ENCODE peak calls at places on chromosome 22, in ten cellular contexts. F is left cardiac atrium; A is aorta; R is H7; T is D341Med; I is A172; H is cardiac septum; M is ureter; J is AG08395; E is activated CD4-positive, alpha-beta T cell treated with anti-CD3 and anti-CD28 coated beads, Interleukin-2, amount 10 ng/mL, durations not matched to agents 7 days and 5 days. G is an unnamed sample.

GRCh38 chr22:46008291-46008690 is 31.3 kb upstream of the WNT7B start:
- DNase-seq in F (no peak), A (no peak), R (no peak), T (no peak), I (peak), H (no peak), M (peak), J (no peak), E (no peak), G (no peak)

GRCh38 chr22:20904008-20904979 is 12.9 kb upstream of the CRKL start:
- DNase-seq in F (no peak), A (no peak), R (no peak), T (no peak), I (peak), H (no peak), M (no peak), J (peak), E (no peak), G (no peak)

GRCh38 chr22:37282385-37282677 is at the start of gene CYTH4:
- DNase-seq in F (peak), A (peak), R (peak), T (no peak), I (no peak), H (peak), M (peak), J (no peak), E (peak), G (no peak)

GRCh38 chr22:38921126-38921525 is 36.3 kb upstream of the APOBEC3A start:
- DNase-seq in F (no peak), A (no peak), R (no peak), T (no peak), I (no peak), H (no peak), M (peak), J (no peak), E (no peak), G (no peak)

GRCh38 chr22:24730864-24731263 is 43.7 kb downstream of the PIWIL3 start:
- DNase-seq in F (no peak), A (no peak), R (no peak), T (no peak), I (no peak), H (no peak), M (no peak), J (no peak), E (no peak), G (no peak)

GRCh38 chr22:38490915-38491314 is 15.2 kb downstream of the DDX17 start:
- DNase-seq in F (peak), A (peak), R (no peak), T (no peak), I (peak), H (no peak), M (peak), J (no peak), E (no peak), G (no peak)

GRCh38 chr22:27654536-27655445 is 146.8 kb downstream of the MN1 start:
- DNase-seq in F (no peak), A (no peak), R (peak), T (no peak), I (no peak), H (peak), M (no peak), J (no peak), E (no peak), G (no peak)

GRCh38 chr22:50599816-50600454 is 658 bp upstream of the MAPK8IP2 start:
- DNase-seq in F (peak), A (peak), R (peak), T (peak), I (no peak), H (peak), M (no peak), J (peak), E (peak), G (no peak)

GRCh38 chr22:29658171-29658570 is 54.7 kb downstream of the NF2 start:
- DNase-seq in F (no peak), A (no peak), R (no peak), T (no peak), I (no peak), H (no peak), M (no peak), J (no peak), E (no peak), G (no peak)

GRCh38 chr22:23512738-23513137 is 67.4 kb downstream of the IGLL1 start:
- DNase-seq in F (no peak), A (no peak), R (no peak), T (no peak), I (no peak), H (no peak), M (no peak), J (no peak), E (no peak), G (no peak)

GRCh38 chr22:50621948-50622722 is 5.8 kb downstream of the ARSA start:
- DNase-seq in F (no peak), A (no peak), R (peak), T (peak), I (no peak), H (peak), M (no peak), J (no peak), E (peak), G (no peak)

GRCh38 chr22:20272700-20273099 is 4.6 kb upstream of the RTN4R start:
- DNase-seq in F (no peak), A (no peak), R (no peak), T (no peak), I (no peak), H (no peak), M (no peak), J (no peak), E (no peak), G (no peak)

GRCh38 chr22:47567126-47567730 is 804.8 kb downstream of the TBC1D22A start:
- DNase-seq in F (no peak), A (no peak), R (no peak), T (no peak), I (no peak), H (no peak), M (no peak), J (no peak), E (no peak), G (no peak)

GRCh38 chr22:45503816-45504702 is 1.4 kb downstream of the FBLN1 start:
- DNase-seq in F (no peak), A (peak), R (peak), T (no peak), I (peak), H (no peak), M (no peak), J (peak), E (no peak), G (no peak)

GRCh38 chr22:39212721-39213376 is 31.9 kb downstream of the PDGFB start:
- DNase-seq in F (peak), A (peak), R (peak), T (peak), I (peak), H (no peak), M (no peak), J (no peak), E (no peak), G (no peak)

GRCh38 chr22:17984114-17984513 is 40.2 kb downstream of the MICAL3 start:
- DNase-seq in F (no peak), A (no peak), R (no peak), T (peak), I (peak), H (no peak), M (no peak), J (peak), E (no peak), G (no peak)

GRCh38 chr22:17990167-17990566 is 34.2 kb downstream of the MICAL3 start:
- DNase-seq in F (no peak), A (no peak), R (no peak), T (no peak), I (peak), H (no peak), M (no peak), J (no peak), E (no peak), G (no peak)

GRCh38 chr22:31230871-31231621 is 18.9 kb downstream of the LIMK2 start:
- DNase-seq in F (no peak), A (no peak), R (no peak), T (peak), I (no peak), H (no peak), M (peak), J (peak), E (peak), G (no peak)

GRCh38 chr22:37675930-37676571 is 615 bp downstream of the LGALS1 start:
- DNase-seq in F (peak), A (peak), R (peak), T (no peak), I (peak), H (peak), M (peak), J (no peak), E (peak), G (no peak)

GRCh38 chr22:32951081-32951806 is 106.9 kb downstream of the SYN3 start:
- DNase-seq in F (no peak), A (no peak), R (peak), T (no peak), I (no peak), H (no peak), M (no peak), J (no peak), E (no peak), G (no peak)

GRCh38 chr22:21051836-21052400 is 6.2 kb downstream of the LRRC74B start:
- DNase-seq in F (no peak), A (no peak), R (peak), T (peak), I (peak), H (no peak), M (no peak), J (no peak), E (no peak), G (no peak)

GRCh38 chr22:43824724-43825485 is 12.8 kb upstream of the EFCAB6 start:
- DNase-seq in F (no peak), A (no peak), R (peak), T (no peak), I (no peak), H (peak), M (no peak), J (no peak), E (no peak), G (no peak)

GRCh38 chr22:36226189-36226588 is 13.1 kb downstream of the APOL2 start:
- DNase-seq in F (no peak), A (no peak), R (no peak), T (no peak), I (no peak), H (no peak), M (peak), J (no peak), E (no peak), G (no peak)

G was measured in glomerular endothelial cell.